ENCODE peak calls at places on chromosomes 16 and 17, in four cellular contexts. A, S, Y and X are unnamed samples.

GRCh38 chr17:78477913-78478756 is 99.1 kb downstream of the DNAH17 start:
- DNase-seq in Y (no peak), S (no peak), A (no peak), X (no peak)

GRCh38 chr17:62750502-62751349 is 57.4 kb downstream of the MARCHF10 start:
- DNase-seq in A (peak; percentile 21), Y (peak; percentile 29), S (no peak), X (peak; percentile 83)

GRCh38 chr17:40984226-40984625 is at the start of gene KRT40:
- DNase-seq in S (no peak), Y (no peak), A (no peak), X (no peak)

GRCh38 chr16:3589441-3589921 is 12.3 kb upstream of the NLRC3 start:
- DNase-seq in A (no peak), Y (no peak), S (no peak), X (no peak)

GRCh38 chr16:84654238-84654637 is 5.9 kb downstream of the KLHL36 start:
- DNase-seq in A (no peak), Y (no peak), S (no peak), X (no peak)

GRCh38 chr16:2046889-2047329 is 725 bp downstream of the NTHL1 start:
- DNase-seq in S (no peak), A (no peak), Y (no peak), X (no peak)

GRCh38 chr17:74433421-74434121 is 1.7 kb downstream of the GPRC5C start:
- DNase-seq in Y (peak; percentile 60), S (peak; percentile 82), A (peak; percentile 46), X (no peak)

GRCh38 chr17:37490638-37491614 is 1.2 kb downstream of the DUSP14 start:
- DNase-seq in S (peak; percentile 85), A (peak; percentile 60), Y (peak; percentile 34), X (peak; percentile 91)

GRCh38 chr16:50591800-50592771 is 43.9 kb downstream of the NKD1 start:
- DNase-seq in Y (no peak), A (peak; percentile 80), S (peak; percentile 93), X (no peak)

GRCh38 chr17:81867952-81868673 is 3.0 kb downstream of the ARHGDIA start:
- DNase-seq in Y (no peak), A (peak; percentile 44), S (no peak), X (peak; percentile 28)

GRCh38 chr16:84411768-84412167 is 43.4 kb downstream of the ATP2C2 start:
- DNase-seq in S (no peak), A (no peak), Y (no peak), X (no peak)

GRCh38 chr17:82020874-82021727 is 1.6 kb downstream of the CENPX start:
- DNase-seq in Y (peak; percentile 70), A (no peak), S (no peak), X (peak; percentile 76)

GRCh38 chr16:56409195-56409594 is 16.1 kb downstream of the AMFR start:
- DNase-seq in A (no peak), S (no peak), Y (no peak), X (peak; percentile 91)

GRCh38 chr16:78705694-78706093 is 606.2 kb downstream of the WWOX start:
- DNase-seq in Y (no peak), A (no peak), S (no peak), X (peak; percentile 93)

GRCh38 chr16:49545243-49545642 is 171.6 kb downstream of the C16orf78 start:
- DNase-seq in Y (no peak), A (no peak), S (no peak), X (no peak)

GRCh38 chr17:77516902-77517301 is 376.1 kb downstream of the SEC14L1 start:
- DNase-seq in Y (no peak), A (no peak), S (peak; percentile 12), X (peak; percentile 52)

GRCh38 chr17:40915721-40916256 is 21.7 kb downstream of the KRT23 start:
- DNase-seq in A (no peak), S (no peak), Y (no peak), X (peak; percentile 82)

GRCh38 chr17:58786586-58787295 is 31.1 kb downstream of the PPM1E start:
- DNase-seq in S (no peak), Y (no peak), A (no peak), X (peak; percentile 62)

GRCh38 chr16:75292691-75293090 is 41.3 kb upstream of the BCAR1 start:
- DNase-seq in Y (no peak), A (no peak), S (no peak), X (peak; percentile 33)

GRCh38 chr17:56641894-56642293 is 48.4 kb downstream of the NOG start:
- DNase-seq in Y (no peak), A (no peak), S (no peak), X (no peak)

GRCh38 chr17:38463451-38463858 is 35.2 kb downstream of the ARHGAP23 start:
- DNase-seq in Y (no peak), A (peak; percentile 53), S (peak; percentile 86), X (peak; percentile 47)

DNA sequence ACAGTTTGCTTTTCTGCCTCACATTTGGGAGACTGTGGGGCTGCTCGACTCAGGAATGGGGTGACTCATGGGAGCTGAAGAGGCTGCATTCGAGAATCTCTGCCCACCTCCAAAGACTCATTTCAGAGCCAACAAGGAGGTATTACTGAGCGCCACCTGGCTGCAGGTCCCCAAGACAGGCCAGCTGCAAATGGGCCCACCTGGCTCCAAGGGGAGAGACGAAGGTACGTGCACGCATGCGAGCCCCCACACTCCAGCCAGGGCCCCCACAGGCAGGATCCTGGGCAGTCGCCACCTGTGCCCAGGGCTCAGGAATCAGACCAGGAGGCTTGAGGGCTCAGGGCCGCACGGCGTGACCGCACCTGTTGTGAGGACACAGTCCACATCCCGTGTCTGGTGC is 6.0 kb downstream of the HAGHL start:
- DNase-seq in Y (no peak), A (no peak), S (no peak), X (no peak)
- TF ChIP-seq CTCF in Y (no peak), A (no peak), S (no peak), X (no peak)

GRCh38 chr16:28211758-28212531 is at the start of gene XPO6:
- DNase-seq in Y (peak; percentile 100), A (peak; percentile 99), S (peak; percentile 93), X (peak; percentile 95)
- TF ChIP-seq CTCF in Y (no peak), A (no peak), S (no peak), X (no peak)

GRCh38 chr17:80552523-80552922 is 7.9 kb downstream of the RPTOR start:
- DNase-seq in S (no peak), A (no peak), Y (no peak), X (no peak)
- TF ChIP-seq CTCF in S (no peak), A (no peak), Y (no peak), X (no peak)

GRCh38 chr17:11928436-11928835 is 68.8 kb downstream of the ZNF18 start:
- DNase-seq in Y (no peak), A (no peak), S (no peak), X (peak; percentile 36)

GRCh38 chr17:11921296-11921695 is 76.0 kb downstream of the ZNF18 start:
- DNase-seq in A (no peak), Y (no peak), S (no peak), X (peak; percentile 7)

GRCh38 chr17:11917415-11917814 is 79.9 kb downstream of the ZNF18 start:
- DNase-seq in S (no peak), A (no peak), Y (no peak), X (no peak)

GRCh38 chr17:11925271-11926021 is 71.8 kb downstream of the ZNF18 start:
- DNase-seq in A (no peak), S (no peak), Y (no peak), X (no peak)

GRCh38 chr17:11922634-11923033 is 74.6 kb downstream of the ZNF18 start:
- DNase-seq in Y (no peak), S (no peak), A (no peak), X (no peak)
- TF ChIP-seq CTCF in Y (no peak), S (no peak), A (no peak), X (no peak)